ENCODE peak calls at places on chromosomes 6 and 20, in six cellular contexts. Z, P, N, S, C and T are unnamed samples.

GRCh38 chr20:2874456-2874855 is 1.2 kb downstream of the PTPRA start:
- DNase-seq in C (peak; percentile 15), S (no peak), Z (peak; percentile 32), N (no peak), P (no peak), T (no peak)

GRCh38 chr6:52297433-52297832 is 12.9 kb upstream of the MCM3 start:
- DNase-seq in P (no peak), N (no peak), S (no peak), C (no peak), Z (no peak), T (no peak)

GRCh38 chr6:13725570-13725969 is 13.9 kb upstream of the RANBP9 start:
- DNase-seq in Z (no peak), P (no peak), S (no peak), C (no peak), N (no peak), T (no peak)

GRCh38 chr6:108953681-108954080 is 105.5 kb downstream of the ARMC2 start:
- DNase-seq in S (no peak), Z (no peak), P (no peak), N (no peak), C (no peak), T (no peak)

GRCh38 chr20:46814366-46815232 is 80.0 kb upstream of the EYA2 start:
- DNase-seq in P (no peak), Z (peak; percentile 49), S (peak; percentile 93), C (peak; percentile 67), N (peak; percentile 87), T (no peak)

GRCh38 chr6:149990672-149991402 is 27.1 kb downstream of the ULBP1 start:
- DNase-seq in Z (peak; percentile 66), S (peak; percentile 57), C (no peak), P (peak; percentile 13), N (peak; percentile 82), T (no peak)

GRCh38 chr6:108541843-108542795 is 18.6 kb upstream of the FOXO3 start:
- DNase-seq in Z (peak; percentile 79), N (peak; percentile 87), P (peak; percentile 70), S (peak; percentile 80), C (peak; percentile 60), T (peak; percentile 81)

GRCh38 chr6:36984581-36985383 is 1.2 kb downstream of the MTCH1 start:
- DNase-seq in C (peak; percentile 47), S (peak; percentile 92), N (peak; percentile 84), Z (peak; percentile 74), P (peak; percentile 77), T (peak; percentile 54)

GRCh38 chr6:26251354-26252081 is 113.5 kb upstream of the BTN3A2 start:
- DNase-seq in P (peak; percentile 55), C (peak; percentile 77), Z (no peak), N (peak; percentile 94), S (peak; percentile 98), T (peak; percentile 43)

GRCh38 chr6:46888031-46888430 is 33.7 kb downstream of the ADGRF5 start:
- DNase-seq in Z (no peak), P (no peak), S (no peak), N (no peak), C (no peak), T (no peak)

GRCh38 chr6:80227545-80227944 is 121.1 kb downstream of the BCKDHB start:
- DNase-seq in N (no peak), S (no peak), P (no peak), Z (no peak), C (no peak), T (no peak)

GRCh38 chr6:105359419-105360366 is 43.2 kb downstream of the PREP start:
- DNase-seq in C (peak; percentile 62), S (peak; percentile 38), P (no peak), Z (no peak), N (no peak), T (no peak)

GRCh38 chr6:144219056-144219685 is 66.0 kb upstream of the UTRN start:
- DNase-seq in Z (no peak), N (no peak), P (no peak), C (no peak), S (peak; percentile 55), T (no peak)

GRCh38 chr20:21520702-21521595 is 7.1 kb upstream of the NKX2-2 start:
- DNase-seq in Z (no peak), N (peak; percentile 87), P (no peak), C (peak; percentile 53), S (peak; percentile 67), T (no peak)

GRCh38 chr6:118283759-118284158 is 264.3 kb upstream of the PLN start:
- DNase-seq in Z (peak; percentile 70), S (peak; percentile 57), C (peak; percentile 44), P (peak; percentile 62), N (peak; percentile 55), T (peak; percentile 69)

GRCh38 chr20:3661836-3662665 is 1.1 kb downstream of the GFRA4 start:
- DNase-seq in C (no peak), N (peak; percentile 36), S (no peak), P (no peak), Z (no peak), T (no peak)

GRCh38 chr6:145273136-145273535 is 462.2 kb downstream of the EPM2A start:
- DNase-seq in C (no peak), Z (no peak), S (no peak), P (no peak), N (no peak), T (no peak)

GRCh38 chr6:52576054-52576391 is 837 bp downstream of the TRAM2 start:
- DNase-seq in C (no peak), N (no peak), Z (no peak), P (no peak), S (no peak), T (no peak)

GRCh38 chr20:568097-568864 is 24.7 kb upstream of the CSNK2A1 start:
- DNase-seq in S (no peak), Z (no peak), P (no peak), C (no peak), N (no peak), T (no peak)

GRCh38 chr6:20203561-20204528 is 8.4 kb downstream of the MBOAT1 start:
- DNase-seq in N (no peak), C (peak; percentile 81), Z (no peak), S (no peak), P (no peak), T (no peak)

GRCh38 chr20:3786126-3786484 is 435 bp downstream of the CENPB start:
- DNase-seq in N (peak; percentile 76), P (peak; percentile 61), S (peak; percentile 59), C (peak; percentile 55), Z (peak; percentile 61), T (peak; percentile 61)

GRCh38 chr6:46024122-46024769 is 8.6 kb upstream of the CLIC5 start:
- DNase-seq in C (no peak), S (no peak), P (no peak), Z (no peak), N (no peak), T (no peak)

GRCh38 chr6:14272111-14273085 is 154.8 kb downstream of the CD83 start:
- DNase-seq in P (no peak), N (no peak), S (no peak), Z (no peak), C (no peak), T (no peak)

GRCh38 chr6:9745476-9745875 is 669.4 kb downstream of the TFAP2A start:
- DNase-seq in Z (no peak), C (no peak), S (no peak), N (no peak), P (no peak), T (no peak)

GRCh38 chr6:110325197-110325596 is 33.0 kb downstream of the METTL24 start:
- DNase-seq in C (peak; percentile 55), S (no peak), Z (no peak), P (no peak), N (no peak), T (peak; percentile 35)

GRCh38 chr20:10920396-10920795 is 246.6 kb upstream of the JAG1 start:
- DNase-seq in Z (no peak), P (no peak), S (no peak), C (no peak), N (no peak), T (no peak)

GRCh38 chr20:10922521-10922920 is 248.7 kb upstream of the JAG1 start:
- DNase-seq in N (no peak), S (no peak), Z (no peak), C (no peak), P (no peak), T (no peak)

GRCh38 chr20:10924628-10925266 is 250.9 kb upstream of the JAG1 start:
- DNase-seq in N (no peak), S (no peak), Z (no peak), P (no peak), C (peak; percentile 48), T (no peak)

GRCh38 chr20:10921491-10922010 is 247.8 kb upstream of the JAG1 start:
- DNase-seq in P (no peak), Z (no peak), S (no peak), N (no peak), C (no peak), T (no peak)

DNA sequence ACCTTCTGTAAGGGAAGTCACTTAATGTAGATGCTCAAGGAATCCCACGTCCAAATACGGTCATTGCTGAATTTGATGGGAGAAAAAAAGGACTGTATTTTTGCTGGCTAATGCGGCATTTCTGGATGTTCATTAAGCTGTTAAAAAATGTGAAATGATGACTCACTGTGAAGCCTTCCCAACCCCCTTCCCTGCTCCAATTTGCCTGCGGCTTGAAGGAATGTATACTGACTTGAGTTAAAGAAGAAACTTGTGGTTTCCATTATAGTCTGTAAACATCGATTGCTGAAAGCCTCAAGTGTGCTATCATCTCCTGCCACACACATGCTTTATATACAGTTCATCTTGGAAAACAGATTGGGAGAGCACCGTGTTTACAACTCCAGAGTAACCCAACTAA is 249.1 kb upstream of the JAG1 start:
- DNase-seq in P (no peak), N (no peak), C (peak; percentile 95), Z (no peak), S (peak; percentile 19), T (no peak)
- H3K4me1 ChIP-seq in P (no peaks in the 10 kb centered on the region), N (no peaks in the 10 kb centered on the region), C (peaks cover 66% of the 10 kb centered on the region), Z (no peaks in the 10 kb centered on the region), S (no peaks in the 10 kb centered on the region), T (peaks cover 20% of the 10 kb centered on the region)

GRCh38 chr6:44006872-44007303 is 120.4 kb downstream of the MRPL14 start:
- DNase-seq in N (peak; percentile 55), P (no peak), Z (no peak), C (no peak), S (no peak), T (no peak)
- H3K4me1 ChIP-seq in N (peaks cover 15% of the 10 kb centered on the region), P (peaks cover 18% of the 10 kb centered on the region), Z (no peaks in the 10 kb centered on the region), C (peaks cover 53% of the 10 kb centered on the region), S (peaks cover 19% of the 10 kb centered on the region), T (peaks cover 44% of the 10 kb centered on the region)

GRCh38 chr20:57680131-57680716 is 29.6 kb downstream of the PMEPA1 start:
- DNase-seq in S (no peak), C (no peak), P (no peak), Z (no peak), N (no peak), T (no peak)

GRCh38 chr20:57680934-57681914 is 28.6 kb downstream of the PMEPA1 start:
- DNase-seq in P (no peak), N (no peak), S (no peak), C (no peak), Z (no peak), T (no peak)

GRCh38 chr20:57683876-57684275 is 25.9 kb downstream of the PMEPA1 start:
- DNase-seq in P (no peak), Z (no peak), C (no peak), S (no peak), N (no peak), T (no peak)

GRCh38 chr20:57685134-57685851 is 24.5 kb downstream of the PMEPA1 start:
- DNase-seq in Z (no peak), C (no peak), P (no peak), S (no peak), N (no peak), T (no peak)

GRCh38 chr20:57682184-57683038 is 27.4 kb downstream of the PMEPA1 start:
- DNase-seq in N (no peak), S (no peak), C (no peak), Z (no peak), P (no peak), T (no peak)
- H3K4me1 ChIP-seq in N (peaks cover 6% of the 10 kb centered on the region), S (peaks cover 14% of the 10 kb centered on the region), C (no peaks in the 10 kb centered on the region), Z (no peaks in the 10 kb centered on the region), P (no peaks in the 10 kb centered on the region), T (peaks cover 41% of the 10 kb centered on the region)

GRCh38 chr6:33782561-33782960 is 6.4 kb downstream of the LEMD2 start:
- DNase-seq in N (no peak), Z (no peak), S (no peak), C (no peak), P (no peak), T (no peak)
- H3K4me1 ChIP-seq in N (peaks cover 43% of the 10 kb centered on the region), Z (peaks cover 27% of the 10 kb centered on the region), S (peaks cover 39% of the 10 kb centered on the region), C (peaks cover 68% of the 10 kb centered on the region), P (peaks cover 11% of the 10 kb centered on the region), T (peaks cover 28% of the 10 kb centered on the region)